ENCODE peak calls at places on chromosomes 3 and 15, in seven cellular contexts. W, X, L, D, F, N and H are unnamed samples.

GRCh38 chr3:66393486-66394260 is 107.1 kb downstream of the LRIG1 start:
- ATAC-seq in L (peak; percentile 13), N (peak; percentile 63), X (no peak), W (peak; percentile 90), D (peak; percentile 24), F (peak; percentile 89), H (peak; percentile 90)

GRCh38 chr3:37766797-37767776 is 94.6 kb upstream of the CTDSPL start:
- ATAC-seq in X (no peak), D (peak; percentile 51), N (no peak), F (no peak), L (peak; percentile 62), W (no peak), H (no peak)

GRCh38 chr15:100879461-100880138 is at the start of gene ALDH1A3:
- ATAC-seq in F (peak; percentile 27), N (peak; percentile 84), W (peak; percentile 30), X (peak; percentile 89), D (peak; percentile 82), L (peak; percentile 90), H (peak; percentile 20)

GRCh38 chr3:174533286-174533685 is 325.8 kb upstream of the NAALADL2 start:
- ATAC-seq in L (no peak), N (no peak), D (no peak), X (no peak), F (no peak), W (no peak), H (no peak)

GRCh38 chr3:128714887-128715496 is 11.0 kb upstream of the RAB7A start:
- ATAC-seq in F (peak; percentile 84), L (peak; percentile 66), D (peak; percentile 62), W (peak; percentile 85), N (peak; percentile 36), X (no peak), H (no peak)

GRCh38 chr3:28840976-28841376 is 439.9 kb upstream of the RBMS3 start:
- ATAC-seq in F (peak; percentile 97), W (peak; percentile 98), D (no peak), N (no peak), L (no peak), X (no peak), H (peak; percentile 59)

GRCh38 chr3:62237296-62237948 is 135.9 kb downstream of the FEZF2 start:
- ATAC-seq in X (no peak), L (no peak), N (peak; percentile 35), W (no peak), D (no peak), F (no peak), H (no peak)

GRCh38 chr15:57496946-57497944 is 94.5 kb upstream of the MYZAP start:
- ATAC-seq in L (peak; percentile 81), N (peak; percentile 17), D (peak; percentile 79), F (no peak), W (no peak), X (no peak), H (no peak)

GRCh38 chr15:89436560-89437311 is 59.6 kb downstream of the RHCG start:
- ATAC-seq in X (no peak), D (no peak), N (no peak), W (no peak), F (no peak), L (no peak), H (no peak)

GRCh38 chr3:67578416-67578815 is 76.0 kb downstream of the SUCLG2 start:
- ATAC-seq in F (no peak), D (no peak), X (no peak), W (no peak), N (no peak), L (no peak), H (no peak)

GRCh38 chr3:56860948-56861347 is 59.2 kb upstream of the ARHGEF3 start:
- ATAC-seq in D (no peak), W (no peak), X (no peak), N (no peak), F (no peak), L (no peak), H (no peak)

GRCh38 chr3:30511524-30512278 is 94.7 kb upstream of the TGFBR2 start:
- ATAC-seq in W (peak; percentile 49), N (peak; percentile 91), F (no peak), D (peak; percentile 82), X (no peak), L (peak; percentile 67), H (no peak)

GRCh38 chr3:7813412-7813811 is 688.2 kb upstream of the LMCD1 start:
- ATAC-seq in W (no peak), X (no peak), F (no peak), L (no peak), N (no peak), D (no peak), H (no peak)

GRCh38 chr15:89364341-89364740 is 29.7 kb upstream of the POLG start:
- ATAC-seq in L (no peak), W (no peak), X (no peak), N (no peak), D (no peak), F (no peak), H (no peak)

GRCh38 chr3:45783667-45784066 is 12.7 kb downstream of the SLC6A20 start:
- ATAC-seq in F (no peak), X (no peak), D (no peak), W (no peak), L (no peak), N (no peak), H (no peak)

GRCh38 chr15:49178477-49178876 is 8.4 kb downstream of the GALK2 start:
- ATAC-seq in W (no peak), L (no peak), N (no peak), D (no peak), X (no peak), F (no peak), H (no peak)

GRCh38 chr3:185484296-185484695 is 14.5 kb downstream of the TMEM41A start:
- ATAC-seq in W (no peak), N (no peak), L (no peak), F (no peak), X (no peak), D (no peak), H (no peak)

GRCh38 chr3:61996351-61996750 is 377.0 kb downstream of the FEZF2 start:
- ATAC-seq in L (no peak), X (no peak), N (no peak), D (no peak), W (no peak), F (no peak), H (no peak)

GRCh38 chr15:65957451-65957850 is 88.2 kb downstream of the RAB11A start:
- ATAC-seq in N (no peak), X (no peak), F (no peak), D (no peak), W (no peak), L (no peak), H (no peak)